ENCODE peak calls at places on chromosomes 4 and X, in six cellular contexts. Z is HL-60, Q is A549, K is GM23338, R is SK-N-SH, T is GM12878. X is an unnamed sample.

GRCh38 chr4:37803348-37803973 is 23.0 kb upstream of the PGM2 start:
- DNase-seq in Z (peak; percentile 21), Q (no peak), K (peak; percentile 62), R (peak; percentile 25), T (no peak), X (no peak)

GRCh38 chr4:98682719-98683118 is 24.3 kb upstream of the TSPAN5 start:
- DNase-seq in Z (no peak), Q (no peak), K (no peak), R (peak; percentile 14), T (no peak), X (no peak)

GRCh38 chr4:15906024-15906443 is 32.5 kb downstream of the FGFBP1 start:
- DNase-seq in Z (peak; percentile 83), Q (peak; percentile 85), K (peak; percentile 75), R (no peak), T (no peak), X (peak; percentile 32)

GRCh38 chrX:142998447-142999208 is 27.1 kb upstream of the SPANXN4 start:
- DNase-seq in Z (peak; percentile 14), Q (no peak), K (no peak), R (no peak), T (no peak), X (no peak)

GRCh38 chrX:618761-619450 is 11.7 kb upstream of the SHOX start:
- DNase-seq in Z (no peak), Q (no peak), K (no peak), R (no peak), T (no peak), X (no peak)

GRCh38 chrX:148915474-148915873 is 415.1 kb downstream of the AFF2 start:
- DNase-seq in Z (no peak), Q (no peak), K (no peak), R (no peak), T (no peak), X (no peak)

GRCh38 chrX:107117993-107118321 is 665 bp downstream of the RBM41 start:
- DNase-seq in Z (peak; percentile 2), Q (no peak), K (no peak), R (peak; percentile 39), T (no peak), X (no peak)

GRCh38 chr4:165301833-165302232 is 25.6 kb upstream of the MSMO1 start:
- DNase-seq in Z (no peak), Q (no peak), K (no peak), R (no peak), T (no peak), X (no peak)

GRCh38 chrX:154401918-154402621 is 3.9 kb downstream of the RPL10 start:
- DNase-seq in Z (no peak), Q (no peak), K (no peak), R (no peak), T (no peak), X (no peak)

GRCh38 chrX:106862972-106863688 is 40.0 kb downstream of the RIPPLY1 start:
- DNase-seq in Z (peak; percentile 9), Q (peak; percentile 9), K (peak; percentile 62), R (peak; percentile 24), T (no peak), X (peak; percentile 12)

GRCh38 chr4:141425124-141425523 is 204.4 kb downstream of the ZNF330 start:
- DNase-seq in Z (no peak), Q (no peak), K (no peak), R (no peak), T (no peak), X (no peak)

GRCh38 chrX:11965436-11965835 is 172.8 kb upstream of the FRMPD4 start:
- DNase-seq in Z (no peak), Q (no peak), K (no peak), R (no peak), T (no peak), X (no peak)

GRCh38 chr4:72394264-72394663 is 174.8 kb downstream of the ADAMTS3 start:
- DNase-seq in Z (no peak), Q (no peak), K (no peak), R (no peak), T (no peak), X (no peak)

GRCh38 chr4:78878031-78878430 is 61.2 kb downstream of the PAQR3 start:
- DNase-seq in Z (no peak), Q (no peak), K (no peak), R (no peak), T (no peak), X (no peak)

GRCh38 chr4:55706526-55706925 is 70.4 kb upstream of the NMU start:
- DNase-seq in Z (no peak), Q (no peak), K (no peak), R (no peak), T (no peak), X (no peak)

GRCh38 chrX:37921758-37922157 is 74.4 kb upstream of the DYNLT3 start:
- DNase-seq in Z (no peak), Q (no peak), K (no peak), R (no peak), T (no peak), X (no peak)

GRCh38 chrX:29039501-29039900 is 452.3 kb downstream of the IL1RAPL1 start:
- DNase-seq in Z (no peak), Q (no peak), K (no peak), R (no peak), T (no peak), X (no peak)

GRCh38 chr4:66279084-66279483 is 608.8 kb upstream of the EPHA5 start:
- DNase-seq in Z (no peak), Q (no peak), K (no peak), R (no peak), T (no peak), X (no peak)

GRCh38 chr4:141140271-141141205 is 7.3 kb upstream of the RNF150 start:
- DNase-seq in Z (no peak), Q (no peak), K (no peak), R (no peak), T (no peak), X (no peak)

GRCh38 chr4:62133977-62134376 is 933.9 kb downstream of the ADGRL3 start:
- DNase-seq in Z (no peak), Q (no peak), K (no peak), R (no peak), T (no peak), X (no peak)

GRCh38 chrX:108123591-108124366 is 32.2 kb downstream of the ATG4A start:
- DNase-seq in Z (no peak), Q (no peak), K (no peak), R (no peak), T (no peak), X (no peak)

GRCh38 chrX:111445485-111445884 is 33.5 kb upstream of the DCX start:
- DNase-seq in Z (peak; percentile 15), Q (peak; percentile 5), K (peak; percentile 73), R (peak; percentile 16), T (no peak), X (peak; percentile 20)

GRCh38 chrX:138018145-138018799 is 452.3 kb downstream of the ZIC3 start:
- DNase-seq in Z (no peak), Q (no peak), K (no peak), R (no peak), T (no peak), X (no peak)

GRCh38 chr4:145341381-145341780 is 140.3 kb upstream of the SMAD1 start:
- DNase-seq in Z (no peak), Q (no peak), K (no peak), R (no peak), T (no peak), X (no peak)

GRCh38 chrX:9942086-9942485 is 25.1 kb upstream of the CLDN34 start:
- DNase-seq in Z (peak; percentile 77), Q (no peak), K (no peak), R (no peak), T (peak; percentile 69), X (no peak)

GRCh38 chr4:143745874-143746273 is 45.4 kb upstream of the FREM3 start:
- DNase-seq in Z (no peak), Q (no peak), K (no peak), R (no peak), T (no peak), X (no peak)

GRCh38 chrX:109840585-109840984 is 107.5 kb upstream of the ACSL4 start:
- DNase-seq in Z (peak; percentile 70), Q (peak; percentile 31), K (no peak), R (no peak), T (no peak), X (no peak)

GRCh38 chr4:121139533-121140222 is 24.4 kb downstream of the TNIP3 start:
- DNase-seq in Z (no peak), Q (no peak), K (no peak), R (no peak), T (peak; percentile 25), X (no peak)

GRCh38 chrX:7334253-7334935 is 186.4 kb upstream of the PUDP start:
- DNase-seq in Z (no peak), Q (no peak), K (no peak), R (no peak), T (no peak), X (no peak)
- TF ChIP-seq REST in Z (no peak), Q (no peak), K (no peak), R (no peak), T (no peak), X (no peak)

GRCh38 chrX:122641136-122641535 is 542.9 kb upstream of the GRIA3 start:
- DNase-seq in Z (no peak), Q (no peak), K (no peak), R (no peak), T (no peak), X (no peak)
- TF ChIP-seq REST in Z (no peak), Q (no peak), K (no peak), R (no peak), T (no peak), X (no peak)

GRCh38 chr4:9811796-9812195 is 30.4 kb downstream of the DRD5 start:
- DNase-seq in Z (peak; percentile 23), Q (no peak), K (no peak), R (no peak), T (no peak), X (no peak)

GRCh38 chr4:9808077-9808476 is 26.6 kb downstream of the DRD5 start:
- DNase-seq in Z (no peak), Q (no peak), K (no peak), R (no peak), T (peak; percentile 39), X (no peak)

GRCh38 chr4:9816285-9816684 is 34.9 kb downstream of the DRD5 start:
- DNase-seq in Z (no peak), Q (no peak), K (no peak), R (no peak), T (no peak), X (no peak)

GRCh38 chr4:9812530-9813340 is 31.3 kb downstream of the DRD5 start:
- DNase-seq in Z (peak; percentile 15), Q (no peak), K (no peak), R (peak; percentile 9), T (peak; percentile 57), X (no peak)
- TF ChIP-seq REST in Z (no peak), Q (no peak), K (no peak), R (no peak), T (no peak), X (no peak)

DNA sequence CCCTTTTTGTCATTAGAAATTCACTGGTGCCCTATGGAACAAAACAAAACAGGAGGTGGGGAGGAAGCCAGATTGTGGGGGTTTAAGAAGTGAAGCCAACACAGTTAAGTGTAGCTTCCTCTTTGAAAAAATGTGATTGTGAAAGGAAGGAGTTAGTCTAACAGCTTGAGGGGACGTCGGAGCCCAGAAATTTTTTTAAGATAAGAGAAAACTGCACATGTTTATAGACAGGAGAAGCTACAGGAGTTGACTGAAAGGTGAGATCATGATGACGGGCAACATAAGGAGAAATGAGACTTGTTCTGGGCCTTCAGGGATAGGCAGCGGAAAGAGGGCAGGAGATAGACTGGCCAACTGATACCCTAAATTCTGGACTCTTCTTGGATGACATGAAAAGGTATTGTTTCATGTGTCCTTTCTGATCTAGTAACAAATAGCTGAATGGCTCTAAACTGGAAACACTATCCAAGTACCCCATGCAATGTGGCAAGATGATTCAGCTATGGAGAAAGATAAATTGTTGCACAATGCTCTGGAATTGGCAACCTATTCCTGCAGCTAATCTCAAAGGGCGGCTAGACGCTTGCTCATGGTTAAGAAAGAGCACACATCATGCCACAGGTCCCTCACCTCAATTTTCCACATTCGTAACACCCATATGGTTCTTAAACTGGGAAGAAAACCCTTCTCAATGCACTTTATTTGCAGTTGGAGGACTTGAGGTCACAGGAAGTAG is 3.7 kb upstream of the HDAC8 start:
- DNase-seq in Z (peak; percentile 35), Q (no peak), K (no peak), R (no peak), T (no peak), X (no peak)
- TF ChIP-seq REST in Z (no peak), Q (no peak), K (no peak), R (no peak), T (no peak), X (no peak)

X was measured in Panc1.